ENCODE peak calls at places on chromosomes 5 and 9, in four cellular contexts. B is Karpas-422, A is mesendoderm, V is ovary. F is an unnamed sample. For H3K4me1, the result is how much of the 10 kb centered on the place peaks cover.

GRCh38 chr9:119556129-119556875 is 187.1 kb upstream of the BRINP1 start:
- DNase-seq in V (peak), B (peak), A (peak), F (peak)

GRCh38 chr5:61673007-61673735 is 341.1 kb downstream of the ZSWIM6 start:
- DNase-seq in A (peak), V (no peak), B (no peak), F (no peak)

GRCh38 chr5:88665750-88666215 is 217.2 kb downstream of the MEF2C start:
- DNase-seq in V (no peak), A (no peak), B (no peak), F (no peak)

GRCh38 chr5:127206320-127207113 is 84.1 kb upstream of the MEGF10 start:
- DNase-seq in B (no peak), A (peak), V (no peak), F (peak)

GRCh38 chr5:168226012-168226411 is 65.4 kb upstream of the WWC1 start:
- DNase-seq in V (no peak), A (no peak), B (no peak), F (no peak)

GRCh38 chr5:164958688-164959087 is 1453.3 kb downstream of the MAT2B start:
- DNase-seq in V (no peak), B (no peak), A (no peak), F (no peak)

GRCh38 chr9:36625006-36625600 is 52.4 kb downstream of the MELK start:
- DNase-seq in V (peak), A (no peak), B (no peak), F (no peak)

GRCh38 chr5:86880785-86881492 is 263.2 kb downstream of the COX7C start:
- DNase-seq in V (no peak), A (peak), B (peak), F (peak)

GRCh38 chr9:118686940-118687339 is 682.3 kb downstream of the BRINP1 start:
- DNase-seq in V (no peak), B (no peak), A (no peak), F (no peak)

GRCh38 chr9:116208417-116209232 is 55.0 kb downstream of the PAPPA start:
- DNase-seq in V (no peak), B (no peak), A (no peak), F (peak)

GRCh38 chr5:143213851-143214363 is 189.6 kb downstream of the NR3C1 start:
- DNase-seq in A (peak), B (no peak), V (no peak), F (no peak)

GRCh38 chr5:74801941-74802340 is 34.9 kb downstream of the NSA2 start:
- DNase-seq in A (no peak), B (no peak), V (no peak), F (no peak)

GRCh38 chr9:79701651-79702050 is 129.9 kb downstream of the TLE4 start:
- DNase-seq in B (no peak), A (no peak), V (no peak), F (no peak)

GRCh38 chr5:124908603-124909451 is 162.4 kb upstream of the ZNF608 start:
- DNase-seq in A (peak), B (no peak), V (no peak), F (no peak)

GRCh38 chr9:15308511-15308910 is 1.5 kb upstream of the TTC39B start:
- DNase-seq in B (no peak), A (no peak), V (no peak), F (no peak)

GRCh38 chr9:131397100-131397790 is 3.4 kb downstream of the PRRC2B start:
- DNase-seq in V (no peak), B (no peak), A (peak), F (no peak)

GRCh38 chr5:148979104-148979723 is 83.6 kb downstream of the SH3TC2 start:
- DNase-seq in A (no peak), B (no peak), V (no peak), F (peak)

GRCh38 chr5:142661143-142661542 is 24.7 kb downstream of the FGF1 start:
- DNase-seq in B (no peak), A (no peak), V (no peak), F (no peak)

GRCh38 chr5:151031554-151031953 is 11.2 kb downstream of the GPX3 start:
- DNase-seq in A (no peak), V (no peak), B (no peak), F (no peak)
- H3K27ac ChIP-seq in A (no peak), V (no peak), B (no peak), F (no peak)

DNA sequence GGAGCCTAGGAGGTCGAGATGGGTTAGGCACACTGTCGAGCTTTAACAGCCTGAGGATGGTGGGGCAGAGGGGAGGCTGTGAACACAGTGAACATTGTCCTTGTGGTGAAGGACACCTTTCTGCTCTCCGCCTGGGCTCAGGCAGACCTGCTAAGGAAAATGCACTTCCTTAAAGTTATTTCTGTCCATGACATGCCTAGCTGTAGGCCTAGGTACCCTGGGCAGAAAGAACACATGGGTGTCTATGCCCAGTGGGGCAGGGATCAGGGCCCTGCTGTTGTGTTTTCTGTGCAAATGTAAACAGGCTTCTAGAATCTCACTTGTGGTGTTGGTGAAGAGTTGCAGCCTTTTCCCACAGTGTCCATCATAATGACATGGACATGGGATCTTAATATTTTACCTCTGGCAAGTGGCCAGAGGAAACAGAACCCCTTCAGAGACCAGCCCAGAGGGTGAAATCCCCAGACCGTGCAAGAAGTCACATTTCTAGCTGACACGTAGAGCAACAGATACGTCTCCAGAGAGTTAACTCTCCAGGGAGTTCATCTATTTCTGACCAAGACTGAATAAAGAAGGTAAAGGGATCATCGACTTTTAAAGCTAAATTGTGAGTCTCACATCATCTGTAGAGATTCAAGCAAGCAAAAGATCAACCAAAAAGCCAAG is 79.2 kb downstream of the C9orf152 start:
- DNase-seq in A (no peak), V (no peak), B (peak), F (peak)
- H3K4me1 ChIP-seq in A (under half), V (under half), B (half or more), F (under half)

DNA sequence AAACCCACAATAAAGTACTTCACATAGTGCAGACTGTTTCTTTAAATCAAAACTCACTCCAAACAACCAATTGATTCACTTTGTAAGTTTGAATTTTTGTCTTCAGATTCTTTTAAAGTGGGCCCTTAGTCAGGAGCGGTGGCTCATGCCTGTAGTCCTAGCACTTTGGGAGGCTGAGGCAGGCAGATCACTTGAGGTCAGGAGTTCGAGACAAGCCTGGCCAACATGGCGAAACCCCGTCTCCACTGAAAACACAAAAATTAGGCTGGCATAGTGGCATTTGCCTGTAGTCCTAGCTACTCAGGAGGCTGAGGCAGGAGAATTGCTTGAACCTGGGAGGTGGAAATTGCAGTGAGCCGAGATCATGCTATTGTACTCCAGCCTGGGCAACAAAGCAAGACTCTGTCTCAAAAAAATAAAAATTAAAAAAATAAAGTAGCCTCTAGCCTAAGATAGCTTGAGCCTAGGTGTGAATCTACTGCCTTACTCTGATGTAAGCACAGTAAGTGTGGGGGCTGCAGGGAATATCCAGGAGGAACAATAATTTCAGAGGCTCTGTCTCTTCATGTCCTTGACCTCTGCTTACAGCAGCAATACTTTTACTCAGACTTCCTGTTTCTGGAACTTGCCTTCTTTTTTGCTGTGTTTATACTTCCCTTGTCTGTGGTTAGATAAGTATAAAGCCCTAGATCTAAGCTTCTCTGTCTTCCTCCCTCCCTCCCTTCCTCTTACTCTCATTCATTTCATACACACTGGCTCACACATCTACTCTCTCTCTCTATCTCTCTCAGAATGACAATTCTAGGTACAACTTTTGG is at the start of gene IL7R:
- DNase-seq in A (no peak), V (no peak), B (no peak), F (no peak)
- H3K4me3 ChIP-seq in A (no peak), V (no peak), B (no peak), F (no peak)

GRCh38 chr5:34538026-34538672 is 118.0 kb upstream of the RAI14 start:
- DNase-seq in B (peak), V (no peak), A (peak), F (peak)

GRCh38 chr5:34536699-34537098 is 119.4 kb upstream of the RAI14 start:
- DNase-seq in A (no peak), V (no peak), B (no peak), F (no peak)

GRCh38 chr5:34535433-34535832 is 120.7 kb upstream of the RAI14 start:
- DNase-seq in V (no peak), B (no peak), A (no peak), F (no peak)

GRCh38 chr5:34534237-34535108 is 121.7 kb upstream of the RAI14 start:
- DNase-seq in B (no peak), A (no peak), V (no peak), F (peak)

DNA sequence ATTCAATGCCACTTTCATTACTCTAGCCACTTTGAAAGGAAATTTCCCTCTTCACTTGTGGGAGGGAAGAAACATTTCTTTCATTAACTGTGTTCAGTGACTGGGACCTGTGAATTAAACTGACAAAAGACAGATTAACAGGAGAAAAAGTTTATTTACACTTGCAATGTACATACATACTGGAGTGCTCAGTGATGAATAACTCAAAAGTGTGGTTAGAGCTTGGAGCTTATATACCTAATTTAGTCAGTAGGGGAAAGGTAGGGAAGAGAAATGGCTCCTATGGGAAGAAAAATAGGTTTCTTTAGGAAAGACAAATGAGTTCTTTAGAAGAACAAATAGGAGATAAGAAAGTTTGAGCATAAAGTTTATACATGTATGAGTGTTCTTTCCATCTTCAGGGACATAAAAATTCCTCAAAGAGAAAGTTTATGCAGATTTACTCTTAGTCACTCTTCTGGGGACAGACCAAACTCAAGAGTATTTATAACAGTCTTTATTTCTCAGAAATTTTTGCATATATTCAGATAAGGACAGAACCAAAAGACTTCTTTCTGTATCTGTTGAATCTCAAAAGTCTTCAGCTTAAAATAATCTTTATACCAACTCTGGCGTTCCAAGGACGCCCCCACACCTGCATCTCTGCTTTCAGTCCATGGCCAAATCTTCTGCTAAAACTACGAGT is 120.0 kb upstream of the RAI14 start:
- DNase-seq in B (no peak), V (no peak), A (no peak), F (no peak)
- H3K27ac ChIP-seq in B (no peak), V (no peak), A (no peak), F (no peak)

GRCh38 chr9:108478431-108478837 is 377.4 kb downstream of the ACTL7B start:
- DNase-seq in V (no peak), A (no peak), B (no peak), F (no peak)
- H3K4me1 ChIP-seq in V (under half), A (under half), B (under half), F (under half)

GRCh38 chr5:56825222-56825824 is 10.0 kb downstream of the MAP3K1 start:
- DNase-seq in V (no peak), A (peak), B (no peak), F (no peak)

GRCh38 chr5:56819027-56819881 is 3.9 kb downstream of the MAP3K1 start:
- DNase-seq in B (peak), A (no peak), V (no peak), F (no peak)

GRCh38 chr5:56827043-56827442 is 11.7 kb downstream of the MAP3K1 start:
- DNase-seq in V (no peak), A (peak), B (no peak), F (peak)

GRCh38 chr5:56824019-56824418 is 8.7 kb downstream of the MAP3K1 start:
- DNase-seq in A (no peak), V (no peak), B (no peak), F (no peak)

DNA sequence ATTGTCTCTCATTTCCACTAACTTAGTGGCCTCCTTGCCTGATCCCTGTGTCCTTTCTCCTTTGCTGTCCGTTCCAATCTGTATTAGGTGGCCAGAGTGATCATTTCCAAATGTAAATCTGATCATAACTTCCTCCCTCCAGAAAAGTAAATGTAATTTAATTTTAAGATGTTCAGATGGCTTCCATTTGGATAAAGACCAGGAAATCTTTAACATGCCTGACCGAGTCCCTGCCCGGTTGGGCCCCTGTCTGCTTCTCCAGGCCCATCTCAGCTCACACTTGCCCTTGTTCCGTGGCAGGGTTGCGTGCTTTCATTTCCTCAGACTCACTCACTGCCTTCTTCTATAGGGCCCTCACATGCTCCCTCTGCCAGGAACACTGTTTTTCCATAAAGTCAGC is 7.6 kb downstream of the MAP3K1 start:
- DNase-seq in B (no peak), A (no peak), V (no peak), F (no peak)
- H3K4me3 ChIP-seq in B (no peak), A (no peak), V (no peak), F (no peak)

GRCh38 chr9:124454296-124454695 is 4.0 kb downstream of the ADGRD2 start:
- DNase-seq in A (no peak), B (no peak), V (no peak), F (no peak)

GRCh38 chr9:124454791-124455443 is 4.7 kb downstream of the ADGRD2 start:
- DNase-seq in A (no peak), B (no peak), V (no peak), F (no peak)

GRCh38 chr9:124452326-124452725 is 2.1 kb downstream of the ADGRD2 start:
- DNase-seq in A (no peak), V (no peak), B (no peak), F (no peak)

GRCh38 chr9:124452841-124453585 is 2.8 kb downstream of the ADGRD2 start:
- DNase-seq in A (no peak), V (no peak), B (no peak), F (no peak)

GRCh38 chr9:124453586-124454191 is 3.4 kb downstream of the ADGRD2 start:
- DNase-seq in A (peak), V (no peak), B (no peak), F (no peak)
- H3K27ac ChIP-seq in A (no peak), V (no peak), B (no peak), F (no peak)

GRCh38 chr9:18059043-18059442 is 414.9 kb upstream of the ADAMTSL1 start:
- DNase-seq in V (no peak), A (no peak), B (no peak), F (no peak)

GRCh38 chr9:18060304-18060934 is 413.5 kb upstream of the ADAMTSL1 start:
- DNase-seq in A (no peak), V (no peak), B (peak), F (peak)

GRCh38 chr9:18061332-18061731 is 412.6 kb upstream of the ADAMTSL1 start:
- DNase-seq in A (no peak), B (no peak), V (no peak), F (no peak)

GRCh38 chr9:18058564-18058963 is 415.4 kb upstream of the ADAMTSL1 start:
- DNase-seq in B (no peak), A (no peak), V (no peak), F (no peak)

GRCh38 chr9:18059447-18059846 is 414.5 kb upstream of the ADAMTSL1 start:
- DNase-seq in B (no peak), A (no peak), V (no peak), F (no peak)
- H3K4me1 ChIP-seq in B (under half), A (under half), V (under half), F (under half)

DNA sequence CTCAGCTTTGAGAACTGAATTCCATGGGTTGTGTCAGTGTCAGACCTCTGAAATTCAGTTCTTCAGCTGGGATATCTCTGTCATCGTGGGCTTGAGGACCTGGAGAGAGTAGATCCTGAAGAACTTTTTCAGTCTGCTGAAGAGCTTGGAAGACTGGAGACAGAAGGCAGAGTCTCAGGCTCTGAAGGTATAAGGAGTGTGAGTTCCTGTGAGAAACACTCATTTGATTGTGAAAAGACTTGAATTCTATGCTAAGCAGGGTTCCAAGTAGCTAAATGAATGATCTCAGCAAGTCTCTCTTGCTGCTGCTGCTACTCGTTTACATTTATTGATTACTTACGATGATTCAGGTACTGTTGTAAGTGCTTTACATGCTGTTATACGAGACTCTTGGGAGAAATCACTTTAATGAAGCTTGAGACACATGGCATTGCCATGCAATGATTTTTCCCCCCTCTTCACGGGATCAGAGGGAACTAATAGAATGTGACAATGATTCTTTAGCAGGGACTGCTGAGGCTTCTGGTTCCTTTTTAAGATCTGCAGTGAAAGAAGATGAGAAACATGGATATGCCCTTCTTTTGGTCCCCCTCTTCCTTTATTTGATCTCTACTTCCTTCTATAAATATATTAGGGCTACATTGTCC is 63.8 kb downstream of the PTTG1 start:
- DNase-seq in B (no peak), A (peak), V (no peak), F (no peak)
- H3K4me3 ChIP-seq in B (no peak), A (no peak), V (no peak), F (no peak)